ENCODE peak calls at places on chromosomes 16 and 17, in nine cellular contexts. H, I, W, T, R, A, Y, M and F are unnamed samples.

GRCh38 chr17:7147772-7148171 is 31.4 kb downstream of the ASGR1 start:
- DNase-seq in H (no peak), Y (no peak), W (no peak), I (no peak), A (no peak), T (no peak), M (no peak), R (no peak), F (no peak)

GRCh38 chr16:1961651-1962067 is 2.3 kb downstream of the NDUFB10 start:
- DNase-seq in H (no peak), Y (no peak), M (no peak), A (no peak), W (no peak), T (no peak), R (no peak), I (no peak), F (no peak)

GRCh38 chr17:30064738-30065137 is 51.9 kb upstream of the NSRP1 start:
- DNase-seq in T (no peak), W (no peak), M (no peak), R (no peak), A (no peak), I (no peak), H (no peak), Y (no peak), F (no peak)

GRCh38 chr16:12829096-12829888 is 25.6 kb upstream of the CPPED1 start:
- DNase-seq in Y (no peak), M (no peak), W (no peak), T (no peak), I (no peak), A (no peak), H (no peak), R (no peak), F (no peak)

GRCh38 chr16:505479-506245 is 21.9 kb upstream of the CAPN15 start:
- DNase-seq in A (no peak), T (peak), W (no peak), M (no peak), H (no peak), Y (no peak), R (no peak), I (peak), F (no peak)

GRCh38 chr17:18253947-18254821 is 4.4 kb downstream of the FLII start:
- DNase-seq in I (no peak), W (no peak), T (no peak), M (no peak), Y (no peak), R (no peak), H (no peak), A (no peak), F (no peak)

GRCh38 chr16:66224636-66225035 is 141.9 kb upstream of the CDH5 start:
- DNase-seq in Y (no peak), W (no peak), I (no peak), A (no peak), T (no peak), H (no peak), R (no peak), M (no peak), F (no peak)

GRCh38 chr16:10037771-10038170 is 144.5 kb downstream of the GRIN2A start:
- DNase-seq in Y (no peak), W (no peak), H (peak), T (no peak), R (no peak), A (no peak), M (no peak), I (no peak), F (peak)

GRCh38 chr17:4908301-4908700 is 5.4 kb upstream of the CHRNE start:
- DNase-seq in I (no peak), W (no peak), M (no peak), H (no peak), R (no peak), A (no peak), Y (no peak), T (no peak), F (no peak)

GRCh38 chr16:14186954-14187306 is 115.8 kb downstream of the MRTFB start:
- DNase-seq in I (no peak), Y (no peak), M (no peak), H (no peak), A (no peak), W (no peak), T (no peak), R (no peak), F (no peak)

GRCh38 chr17:44222112-44222869 is 2.8 kb upstream of the UBTF start:
- DNase-seq in W (peak), M (peak), H (peak), A (no peak), I (peak), Y (peak), T (peak), R (peak), F (no peak)

GRCh38 chr17:66451188-66452149 is 149.1 kb downstream of the PRKCA start:
- DNase-seq in A (no peak), Y (no peak), H (no peak), W (no peak), T (no peak), M (no peak), I (no peak), R (no peak), F (no peak)

GRCh38 chr17:76969598-76970172 is 101.5 kb downstream of the MGAT5B start:
- DNase-seq in M (no peak), H (no peak), I (no peak), T (no peak), Y (no peak), W (no peak), R (no peak), A (no peak), F (no peak)

GRCh38 chr16:30357715-30358576 is 2.8 kb upstream of the CD2BP2 start:
- DNase-seq in I (no peak), W (no peak), R (no peak), Y (no peak), H (no peak), T (no peak), M (peak), A (no peak), F (no peak)

GRCh38 chr16:58299757-58300349 is 5.0 kb upstream of the PRSS54 start:
- DNase-seq in W (no peak), R (no peak), A (no peak), I (no peak), Y (no peak), T (no peak), H (peak), M (no peak), F (no peak)

GRCh38 chr17:78214706-78215061 is 631 bp downstream of the BIRC5 start:
- DNase-seq in I (no peak), W (no peak), T (no peak), M (no peak), H (no peak), R (no peak), Y (no peak), A (no peak), F (no peak)

GRCh38 chr16:84040823-84041391 is 1.7 kb downstream of the SLC38A8 start:
- DNase-seq in I (no peak), W (no peak), Y (no peak), R (no peak), H (no peak), A (no peak), M (no peak), T (no peak), F (peak)

GRCh38 chr17:81987161-81987770 is 9.8 kb downstream of the ASPSCR1 start:
- DNase-seq in R (no peak), A (no peak), H (no peak), I (no peak), W (no peak), T (no peak), M (no peak), Y (no peak), F (no peak)

GRCh38 chr17:40542562-40543411 is 22.5 kb downstream of the CCR7 start:
- DNase-seq in W (peak), A (no peak), H (peak), M (peak), T (peak), I (no peak), R (no peak), Y (peak), F (peak)

GRCh38 chr16:30365200-30365599 is 5.1 kb downstream of the TBC1D10B start:
- DNase-seq in H (no peak), Y (no peak), A (no peak), M (peak), R (no peak), W (no peak), I (no peak), T (no peak), F (no peak)

GRCh38 chr17:78956254-78956653 is 23.5 kb downstream of the LGALS3BP start:
- DNase-seq in Y (no peak), T (no peak), M (no peak), W (no peak), R (no peak), H (no peak), A (no peak), I (no peak), F (no peak)

GRCh38 chr17:21549107-21549687 is 143.1 kb upstream of the KCNJ18 start:
- DNase-seq in W (no peak), A (no peak), Y (no peak), R (no peak), H (no peak), M (no peak), T (no peak), I (no peak), F (peak)

GRCh38 chr17:78412403-78412802 is 34.0 kb downstream of the PGS1 start:
- DNase-seq in M (no peak), H (no peak), T (no peak), A (no peak), Y (no peak), I (no peak), W (no peak), R (no peak), F (no peak)

GRCh38 chr17:73288534-73289302 is 23.1 kb downstream of the CDC42EP4 start:
- DNase-seq in I (no peak), A (no peak), Y (no peak), T (no peak), W (peak), R (no peak), M (peak), H (no peak), F (no peak)

GRCh38 chr16:972316-973002 is 1.7 kb upstream of the LMF1 start:
- DNase-seq in W (no peak), M (no peak), A (no peak), Y (no peak), H (no peak), R (no peak), T (no peak), I (peak), F (no peak)

GRCh38 chr17:41004397-41004796 is 4.5 kb downstream of the KRTAP3-1 start:
- DNase-seq in H (no peak), R (no peak), A (no peak), T (no peak), Y (no peak), W (no peak), M (no peak), I (no peak), F (no peak)

GRCh38 chr17:45311762-45312476 is 4.9 kb downstream of the MAP3K14 start:
- DNase-seq in T (no peak), A (peak), M (peak), R (no peak), I (no peak), Y (peak), W (peak), H (no peak), F (no peak)

GRCh38 chr16:79845734-79846135 is 245.2 kb upstream of the MAF start:
- DNase-seq in Y (no peak), T (no peak), R (no peak), W (no peak), M (no peak), A (no peak), H (no peak), I (no peak), F (no peak)

GRCh38 chr16:28317040-28317880 is 24.9 kb downstream of the SBK1 start:
- DNase-seq in H (peak), I (no peak), M (peak), R (peak), W (no peak), Y (peak), A (peak), T (peak), F (no peak)